ENCODE peak calls at places on chromosomes 16 and 17, in nine cellular contexts. K, T, X, E, G, R, D, Y and C are unnamed samples.

GRCh38 chr17:37430051-37430591 is 23.4 kb downstream of the TADA2A start:
- DNase-seq in E (no peak), G (no peak), T (peak; percentile 15), Y (no peak), K (no peak), D (peak; percentile 58), X (no peak), R (no peak), C (no peak)

GRCh38 chr17:49635121-49635520 is 42.8 kb downstream of the SPOP start:
- DNase-seq in K (no peak), R (no peak), T (no peak), D (no peak), G (no peak), X (no peak), Y (no peak), E (no peak), C (no peak)

GRCh38 chr16:9360075-9360474 is 268.6 kb downstream of the HAPSTR1 start:
- DNase-seq in D (no peak), E (no peak), G (no peak), T (no peak), X (no peak), K (no peak), Y (no peak), R (no peak), C (no peak)

GRCh38 chr16:87410530-87410929 is 18.4 kb downstream of the MAP1LC3B start:
- DNase-seq in G (no peak), R (no peak), K (no peak), Y (no peak), T (no peak), E (no peak), D (no peak), X (no peak), C (no peak)

GRCh38 chr16:89739383-89739782 is 18.0 kb downstream of the ZNF276 start:
- DNase-seq in E (no peak), X (no peak), K (no peak), G (no peak), R (no peak), T (no peak), D (no peak), Y (no peak), C (no peak)

GRCh38 chr17:31882571-31882970 is 18.9 kb downstream of the UTP6 start:
- DNase-seq in X (no peak), E (no peak), T (no peak), D (no peak), G (no peak), R (no peak), Y (no peak), K (no peak), C (no peak)

GRCh38 chr17:58092101-58092796 is 9.0 kb downstream of the DYNLL2 start:
- DNase-seq in R (no peak), Y (no peak), T (no peak), G (no peak), E (no peak), X (no peak), D (no peak), K (no peak), C (no peak)

GRCh38 chr16:68395167-68395786 is 53.0 kb downstream of the SMPD3 start:
- DNase-seq in E (no peak), Y (no peak), G (no peak), R (no peak), T (no peak), K (no peak), X (no peak), D (no peak), C (no peak)

GRCh38 chr17:60717814-60718213 is 40.2 kb downstream of the BCAS3 start:
- DNase-seq in D (no peak), X (no peak), G (no peak), Y (no peak), K (no peak), E (no peak), T (no peak), R (no peak), C (no peak)

GRCh38 chr17:73628642-73629552 is 15.3 kb downstream of the SDK2 start:
- DNase-seq in D (no peak), T (peak; percentile 39), R (no peak), X (no peak), K (no peak), Y (no peak), G (no peak), E (no peak), C (no peak)

GRCh38 chr16:46737621-46738214 is 10.4 kb downstream of the MYLK3 start:
- DNase-seq in G (no peak), D (no peak), Y (no peak), K (no peak), R (no peak), T (no peak), E (no peak), X (no peak), C (no peak)

GRCh38 chr16:9406039-9406438 is 314.6 kb downstream of the HAPSTR1 start:
- DNase-seq in D (no peak), Y (no peak), T (no peak), X (no peak), R (no peak), E (no peak), G (no peak), K (no peak), C (no peak)

GRCh38 chr17:3796822-3797170 is 4.2 kb downstream of the ITGAE start:
- DNase-seq in X (no peak), K (no peak), E (no peak), G (no peak), Y (no peak), D (no peak), T (no peak), R (no peak), C (no peak)

GRCh38 chr17:77611791-77612466 is 346.6 kb upstream of the TNRC6C start:
- DNase-seq in R (no peak), T (no peak), X (no peak), E (no peak), G (no peak), Y (no peak), D (no peak), K (no peak), C (no peak)

GRCh38 chr17:7982171-7982570 is 20.2 kb upstream of the GUCY2D start:
- DNase-seq in D (peak; percentile 88), X (no peak), T (peak; percentile 77), R (no peak), Y (no peak), E (no peak), G (no peak), K (peak; percentile 22), C (no peak)

GRCh38 chr16:26830716-26831115 is 236.0 kb upstream of the C16orf82 start:
- DNase-seq in T (no peak), X (no peak), D (peak; percentile 48), Y (no peak), K (no peak), E (no peak), G (peak; percentile 36), R (no peak), C (no peak)

GRCh38 chr17:32833076-32833475 is 43.8 kb downstream of the MYO1D start:
- DNase-seq in E (no peak), T (no peak), R (no peak), X (no peak), Y (no peak), G (no peak), K (no peak), D (no peak), C (no peak)

GRCh38 chr17:75894049-75894742 is 2.6 kb downstream of the TRIM65 start:
- DNase-seq in R (no peak), Y (no peak), K (no peak), T (no peak), D (peak; percentile 70), G (peak; percentile 55), E (no peak), X (no peak), C (no peak)

GRCh38 chr16:48081656-48082055 is 74.1 kb downstream of the ABCC12 start:
- DNase-seq in R (no peak), X (no peak), Y (no peak), E (no peak), D (peak; percentile 92), K (no peak), G (no peak), T (peak; percentile 95), C (no peak)

GRCh38 chr17:29063992-29064391 is 21.1 kb downstream of the PIPOX start:
- DNase-seq in E (no peak), Y (no peak), X (no peak), R (no peak), T (no peak), K (no peak), D (no peak), G (no peak), C (no peak)

GRCh38 chr16:86926146-86926545 is 347.8 kb downstream of the FOXL1 start:
- DNase-seq in X (no peak), R (no peak), G (no peak), Y (no peak), E (no peak), K (no peak), D (no peak), T (no peak), C (no peak)

GRCh38 chr16:51670527-51670926 is 519.5 kb upstream of the SALL1 start:
- DNase-seq in X (no peak), Y (no peak), D (no peak), R (no peak), E (no peak), G (peak; percentile 72), K (no peak), T (no peak), C (no peak)

GRCh38 chr17:66986659-66987058 is 22.2 kb downstream of the CACNG4 start:
- DNase-seq in X (no peak), R (no peak), G (no peak), K (no peak), D (no peak), E (no peak), T (no peak), Y (no peak), C (no peak)

GRCh38 chr17:80596760-80597608 is 52.3 kb downstream of the RPTOR start:
- DNase-seq in T (peak; percentile 54), K (peak; percentile 42), E (no peak), X (peak; percentile 24), Y (no peak), D (no peak), G (no peak), R (no peak), C (no peak)

GRCh38 chr16:86567701-86568571 is 1.3 kb downstream of the FOXC2 start:
- DNase-seq in G (peak; percentile 82), X (no peak), E (no peak), D (peak; percentile 73), K (peak; percentile 37), R (no peak), Y (no peak), T (peak; percentile 51), C (no peak)

GRCh38 chr16:89330177-89330856 is 112.8 kb downstream of the ZNF778 start:
- DNase-seq in R (no peak), G (no peak), T (peak; percentile 91), E (no peak), K (peak; percentile 79), Y (no peak), D (no peak), X (no peak), C (peak; percentile 70)

GRCh38 chr17:6473128-6473767 is 29.0 kb downstream of the PIMREG start:
- DNase-seq in T (peak; percentile 75), G (peak; percentile 87), R (peak; percentile 87), K (peak; percentile 80), D (peak; percentile 86), Y (peak; percentile 17), E (peak; percentile 4), X (peak; percentile 53), C (peak; percentile 76)

GRCh38 chr16:29820730-29821662 is 734 bp downstream of the MVP start:
- DNase-seq in T (peak; percentile 54), D (peak; percentile 71), X (no peak), E (no peak), K (peak; percentile 61), G (no peak), R (no peak), Y (no peak), C (peak; percentile 58)

GRCh38 chr16:64952177-64952576 is 169.7 kb downstream of the CDH11 start:
- DNase-seq in K (no peak), T (no peak), Y (no peak), R (no peak), E (no peak), X (no peak), G (no peak), D (peak; percentile 84), C (no peak)

GRCh38 chr17:72123496-72123963 is 2.7 kb downstream of the SOX9 start:
- DNase-seq in T (no peak), D (no peak), K (no peak), G (no peak), E (no peak), Y (peak; percentile 41), X (no peak), R (no peak), C (no peak)

GRCh38 chr17:1783834-1784611 is 22.2 kb downstream of the SERPINF1 start:
- DNase-seq in X (no peak), K (peak; percentile 62), R (peak; percentile 44), T (peak; percentile 67), G (peak; percentile 65), D (peak; percentile 89), E (no peak), Y (no peak), C (no peak)